ENCODE peak calls at places on chromosomes 13 and 19, in nine cellular contexts. M, Y, L, V, S, F, X, G and E are unnamed samples.

GRCh38 chr13:36710396-36710795 is 36.6 kb downstream of the SERTM1 start:
- DNase-seq in Y (no peak), L (no peak), F (no peak), V (no peak), M (no peak), X (no peak), G (no peak), S (no peak), E (no peak)

GRCh38 chr13:96996097-96996496 is 1.8 kb upstream of the OXGR1 start:
- DNase-seq in V (no peak), X (no peak), F (no peak), Y (no peak), G (no peak), S (no peak), M (no peak), L (no peak), E (no peak)

GRCh38 chr13:41059466-41059865 is 1.8 kb upstream of the WBP4 start:
- DNase-seq in L (peak; percentile 21), M (no peak), S (no peak), V (no peak), Y (no peak), G (no peak), F (no peak), X (no peak), E (no peak)

GRCh38 chr19:53927745-53928144 is 18.7 kb downstream of the CACNG7 start:
- DNase-seq in V (peak; percentile 91), G (no peak), Y (peak; percentile 89), S (no peak), L (peak; percentile 60), F (peak; percentile 62), M (peak; percentile 93), X (peak; percentile 63), E (peak; percentile 23)

GRCh38 chr19:29389495-29389894 is 136.3 kb upstream of the VSTM2B start:
- DNase-seq in M (no peak), G (no peak), S (peak; percentile 12), L (no peak), F (no peak), Y (no peak), V (no peak), X (no peak), E (no peak)

GRCh38 chr19:31174948-31175347 is 174.3 kb downstream of the TSHZ3 start:
- DNase-seq in M (no peak), V (no peak), X (no peak), S (no peak), L (no peak), Y (no peak), G (no peak), F (no peak), E (no peak)

GRCh38 chr13:42048625-42049453 is at the start of gene DGKH:
- DNase-seq in F (peak; percentile 71), X (peak; percentile 66), Y (peak; percentile 84), M (peak; percentile 87), V (peak; percentile 83), S (peak; percentile 94), L (peak; percentile 82), G (peak; percentile 87), E (peak; percentile 59)

GRCh38 chr19:56084835-56085536 is 36.1 kb downstream of the ZNF787 start:
- DNase-seq in M (no peak), Y (no peak), X (no peak), V (no peak), G (no peak), L (no peak), S (peak; percentile 61), F (no peak), E (no peak)

GRCh38 chr13:21673592-21674270 is 2.9 kb downstream of the FGF9 start:
- DNase-seq in Y (peak; percentile 71), F (peak; percentile 26), G (no peak), V (peak; percentile 84), M (peak; percentile 84), S (no peak), X (no peak), L (peak; percentile 25), E (no peak)

GRCh38 chr13:105219636-105220035 is 1315.8 kb downstream of the EFNB2 start:
- DNase-seq in S (no peak), F (no peak), Y (no peak), X (no peak), M (no peak), G (no peak), L (peak; percentile 52), V (no peak), E (no peak)

GRCh38 chr13:109226631-109227030 is 559.8 kb downstream of the IRS2 start:
- DNase-seq in X (no peak), S (no peak), L (peak; percentile 20), V (no peak), M (no peak), Y (no peak), F (no peak), G (no peak), E (no peak)

GRCh38 chr19:36707134-36707533 is 19.7 kb downstream of the ZNF567 start:
- DNase-seq in G (no peak), X (peak; percentile 26), L (no peak), F (no peak), S (no peak), Y (no peak), V (no peak), M (no peak), E (no peak)

GRCh38 chr19:18086590-18087138 is at the start of gene IL12RB1:
- DNase-seq in F (peak; percentile 83), X (peak; percentile 57), L (peak; percentile 34), V (no peak), Y (no peak), S (no peak), M (no peak), G (no peak), E (peak; percentile 33)

GRCh38 chr19:17555929-17556813 is 722 bp downstream of the COLGALT1 start:
- DNase-seq in S (peak; percentile 84), V (peak; percentile 44), F (peak; percentile 38), M (peak; percentile 61), X (peak; percentile 68), L (peak; percentile 70), G (peak; percentile 77), Y (peak; percentile 40), E (no peak)

GRCh38 chr19:15871570-15871969 is 26.3 kb downstream of the CYP4F2 start:
- DNase-seq in M (peak; percentile 24), Y (no peak), F (peak; percentile 19), S (no peak), V (no peak), X (no peak), G (no peak), L (no peak), E (no peak)

GRCh38 chr13:98909016-98909415 is 68.8 kb downstream of the DOCK9 start:
- DNase-seq in F (peak; percentile 73), L (no peak), V (no peak), Y (no peak), G (no peak), X (peak; percentile 44), S (no peak), M (no peak), E (no peak)

GRCh38 chr13:38391341-38391740 is 41.7 kb downstream of the UFM1 start:
- DNase-seq in Y (no peak), X (no peak), F (no peak), S (no peak), V (no peak), M (no peak), L (no peak), G (no peak), E (no peak)

GRCh38 chr19:50365434-50366306 is at the start of gene NAPSA:
- DNase-seq in F (peak; percentile 33), V (no peak), M (peak; percentile 42), Y (no peak), X (no peak), S (no peak), G (no peak), L (no peak), E (no peak)

GRCh38 chr13:27201661-27202060 is 30.1 kb upstream of the USP12 start:
- DNase-seq in G (no peak), V (no peak), F (no peak), X (no peak), M (no peak), L (no peak), Y (no peak), S (no peak), E (no peak)